ENCODE peak calls at places on chromosomes 4 and X, in seven cellular contexts. S is GM12892, C is SK-N-SH, D is H1, Y is HepG2, L is GM12878, K is K562. N is an unnamed sample.

GRCh38 chr4:131427000-131427399 is 1722.1 kb upstream of the PCDH10 start:
- DNase-seq in S (no peak), C (no peak), D (no peak), Y (no peak), L (no peak), K (no peak), N (no peak)

GRCh38 chr4:11397146-11397545 is 31.5 kb downstream of the HS3ST1 start:
- DNase-seq in S (no peak), C (no peak), D (no peak), Y (no peak), L (no peak), K (no peak), N (no peak)

GRCh38 chrX:52422884-52423283 is 54.1 kb downstream of the XAGE2 start:
- DNase-seq in S (no peak), C (no peak), D (no peak), Y (no peak), L (no peak), K (no peak), N (no peak)

GRCh38 chr4:2289311-2289954 is 27.5 kb upstream of the MXD4 start:
- DNase-seq in S (no peak), C (no peak), D (no peak), Y (no peak), L (no peak), K (no peak), N (no peak)

GRCh38 chrX:151488677-151489076 is 74.8 kb upstream of the PASD1 start:
- DNase-seq in S (peak; percentile 10), C (peak; percentile 5), D (peak; percentile 43), Y (peak; percentile 3), L (no peak), K (peak; percentile 25), N (no peak)

GRCh38 chr4:41158274-41158673 is 56.1 kb downstream of the APBB2 start:
- DNase-seq in S (no peak), C (no peak), D (no peak), Y (no peak), L (no peak), K (no peak), N (no peak)

GRCh38 chr4:86895692-86896488 is 3.7 kb upstream of the C4orf36 start:
- DNase-seq in S (no peak), C (peak; percentile 58), D (no peak), Y (peak; percentile 71), L (no peak), K (peak; percentile 47), N (peak; percentile 22)

GRCh38 chr4:145154573-145154972 is 25.8 kb downstream of the OTUD4 start:
- DNase-seq in S (no peak), C (no peak), D (no peak), Y (peak; percentile 31), L (no peak), K (no peak), N (no peak)

GRCh38 chr4:17027495-17027894 is 129.1 kb upstream of the LDB2 start:
- DNase-seq in S (no peak), C (no peak), D (no peak), Y (no peak), L (no peak), K (no peak), N (no peak)

GRCh38 chr4:99219479-99219878 is 433 bp upstream of the ADH6 start:
- DNase-seq in S (no peak), C (no peak), D (no peak), Y (peak; percentile 23), L (no peak), K (no peak), N (no peak)

GRCh38 chrX:8504451-8504850 is 39.8 kb downstream of the VCX3B start:
- DNase-seq in S (no peak), C (no peak), D (no peak), Y (no peak), L (no peak), K (no peak), N (no peak)

GRCh38 chr4:173990126-173990878 is 293.2 kb downstream of the FBXO8 start:
- DNase-seq in S (no peak), C (no peak), D (no peak), Y (peak; percentile 15), L (no peak), K (no peak), N (no peak)

GRCh38 chr4:137735561-137736104 is 203.3 kb upstream of the PCDH18 start:
- DNase-seq in S (no peak), C (no peak), D (no peak), Y (no peak), L (no peak), K (no peak), N (no peak)

GRCh38 chrX:7943600-7944245 is 16.5 kb upstream of the PNPLA4 start:
- DNase-seq in S (no peak), C (no peak), D (no peak), Y (no peak), L (no peak), K (no peak), N (no peak)

GRCh38 chrX:42955349-42955748 is 177.4 kb upstream of the PPP1R2C start:
- DNase-seq in S (no peak), C (no peak), D (no peak), Y (no peak), L (peak; percentile 45), K (no peak), N (no peak)

GRCh38 chr4:85489273-85489672 is 14.3 kb downstream of the ARHGAP24 start:
- DNase-seq in S (no peak), C (no peak), D (no peak), Y (no peak), L (no peak), K (no peak), N (no peak)

GRCh38 chr4:140652601-140653000 is 83.8 kb upstream of the UCP1 start:
- DNase-seq in S (no peak), C (no peak), D (no peak), Y (no peak), L (no peak), K (no peak), N (no peak)

GRCh38 chr4:140654516-140654855 is 85.7 kb upstream of the UCP1 start:
- DNase-seq in S (no peak), C (no peak), D (no peak), Y (peak; percentile 7), L (no peak), K (no peak), N (no peak)

GRCh38 chr4:140648716-140649115 is 80.0 kb upstream of the UCP1 start:
- DNase-seq in S (no peak), C (no peak), D (no peak), Y (no peak), L (no peak), K (no peak), N (no peak)

DNA sequence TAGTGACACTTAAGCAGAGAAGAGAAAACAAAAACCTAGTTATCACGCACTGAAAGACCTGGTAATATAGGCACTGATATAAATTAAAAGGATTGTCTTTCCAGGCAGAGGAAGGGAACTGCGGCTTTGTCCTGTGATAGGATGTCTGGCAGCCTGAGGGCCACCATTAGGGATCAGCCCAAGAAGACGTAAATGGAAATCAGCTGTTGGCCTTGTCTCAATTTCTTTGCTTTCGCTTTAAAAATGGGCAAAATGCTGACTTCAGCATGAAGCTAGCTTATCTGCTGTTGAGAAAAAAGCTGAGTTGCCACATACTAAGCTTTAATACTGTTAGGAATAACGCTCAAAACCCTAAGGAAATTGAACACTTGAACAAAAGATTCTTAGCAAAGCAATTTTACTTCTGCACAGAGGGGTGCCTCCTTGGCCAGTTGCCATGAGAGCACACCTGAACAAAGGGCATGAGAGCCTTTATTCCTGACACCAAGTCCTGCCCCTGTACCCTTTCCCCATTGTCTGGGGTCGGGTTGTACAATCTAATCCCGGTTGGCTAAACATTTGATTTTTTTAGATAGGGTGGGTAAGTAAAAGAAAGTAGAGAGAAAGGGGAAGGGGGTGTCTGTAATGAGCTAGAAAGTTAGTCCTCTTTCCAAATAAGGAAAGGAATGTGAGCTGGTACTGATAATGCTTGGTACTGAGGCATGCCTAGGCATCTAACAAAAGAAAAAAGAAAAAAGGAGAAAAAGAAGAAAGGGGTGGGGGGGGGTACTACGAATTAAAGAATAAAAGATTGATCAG is 85.2 kb upstream of the UCP1 start:
- DNase-seq in S (no peak), C (peak; percentile 76), D (peak; percentile 49), Y (no peak), L (no peak), K (no peak), N (no peak)
- TF ChIP-seq TAF1 in S (no peak), C (no peak), D (no peak), Y (no peak), L (no peak), K (no peak), N (no peak)

DNA sequence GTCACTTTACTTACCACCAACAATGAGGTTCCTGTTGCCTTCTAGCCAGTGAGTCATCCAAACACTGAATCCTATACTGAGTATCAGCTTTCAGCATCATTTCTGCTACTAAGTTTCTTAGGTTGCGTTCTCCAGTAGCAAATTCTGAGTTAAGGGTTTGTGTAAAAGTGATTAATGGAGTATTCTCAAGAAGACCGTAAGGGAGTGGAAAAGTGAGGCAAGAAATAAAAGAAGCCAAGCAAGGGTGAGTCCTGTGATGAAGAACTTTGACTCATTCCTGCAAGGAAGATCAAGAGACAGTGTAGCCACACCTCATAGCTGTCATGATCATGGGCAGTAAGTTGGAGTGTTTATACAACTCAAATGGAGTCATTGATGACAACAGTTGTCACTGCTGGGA is 446.2 kb downstream of the RAPGEF2 start:
- DNase-seq in S (no peak), C (no peak), D (no peak), Y (no peak), L (no peak), K (no peak), N (no peak)
- TF ChIP-seq TAF1 in S (no peak), C (no peak), D (no peak), Y (no peak), L (no peak), K (no peak), N (no peak)

DNA sequence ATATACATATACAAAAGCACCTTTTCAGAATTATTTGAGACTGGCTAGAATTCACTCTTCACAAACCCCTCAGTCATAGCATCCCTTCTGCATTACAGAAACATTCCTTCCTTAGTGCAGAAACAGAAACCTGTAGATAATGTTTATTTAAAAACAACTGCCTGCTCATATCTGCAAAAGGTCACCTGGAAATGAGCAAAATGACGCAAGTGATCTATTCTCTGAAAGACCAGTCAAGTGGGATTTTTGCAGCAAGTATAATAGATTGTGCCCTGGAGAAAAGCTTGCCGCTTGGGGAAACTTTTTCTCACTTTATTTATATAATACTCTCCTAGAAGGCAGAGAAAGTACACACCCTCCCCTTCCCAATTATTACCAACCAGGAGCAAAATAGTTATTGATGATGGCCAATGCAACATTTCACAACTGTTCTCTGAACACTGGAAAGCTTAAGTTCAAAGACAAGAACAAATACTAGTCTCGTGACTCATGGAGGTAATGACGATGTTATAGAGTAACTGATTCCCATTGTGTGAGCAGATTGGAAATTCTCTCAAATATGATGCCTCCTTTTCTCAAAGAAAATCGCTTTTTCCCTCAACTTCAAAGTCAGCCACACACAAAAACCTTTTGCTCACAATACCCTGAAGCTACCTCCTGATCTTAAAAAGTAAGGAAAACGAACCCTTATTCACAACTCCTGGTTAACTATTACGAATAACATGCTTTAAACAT is 41.2 kb downstream of the MID1 start:
- DNase-seq in S (no peak), C (no peak), D (no peak), Y (peak; percentile 62), L (no peak), K (no peak), N (no peak)
- TF ChIP-seq TAF1 in S (no peak), C (no peak), D (no peak), Y (no peak), L (no peak), K (no peak), N (no peak)

GRCh38 chr4:22901631-22902030 is 208.9 kb downstream of the GBA3 start:
- DNase-seq in S (no peak), C (no peak), D (no peak), Y (no peak), L (no peak), K (no peak), N (no peak)

GRCh38 chr4:22895482-22895881 is 202.7 kb downstream of the GBA3 start:
- DNase-seq in S (no peak), C (no peak), D (no peak), Y (peak; percentile 47), L (no peak), K (no peak), N (no peak)

GRCh38 chr4:22897520-22898108 is 204.9 kb downstream of the GBA3 start:
- DNase-seq in S (no peak), C (peak; percentile 30), D (peak; percentile 63), Y (peak; percentile 16), L (no peak), K (peak; percentile 32), N (peak; percentile 8)
- TF ChIP-seq TAF1 in S (no peak), C (no peak), D (no peak), Y (no peak), L (no peak), K (no peak), N (no peak)